ENCODE peak calls at places on chromosomes 2 and 18, in eight cellular contexts. One of them, this sample, is unnamed.
A peak's percentile ranks its signal among the peaks of the same experiment; 100 is the strongest.

GRCh38 chr2:159615187-159615935 is 987 bp downstream of the BAZ2B start:
- DNase-seq in adipocyte: peak; percentile 95
- DNase-seq in colonic mucosa: peak; percentile 91
- DNase-seq in HL-60: peak; percentile 61
- DNase-seq in aorta: peak; percentile 92
- DNase-seq in astrocyte: peak; percentile 88
- DNase-seq in adrenal gland: peak; percentile 92
- DNase-seq in GM12865: peak; percentile 89
- DNase-seq in this sample: peak; percentile 94

GRCh38 chr2:103235283-103235682 is 473.5 kb downstream of the TMEM182 start:
- DNase-seq in GM12865: no peak
- DNase-seq in adrenal gland: no peak
- DNase-seq in colonic mucosa: no peak
- DNase-seq in aorta: no peak
- DNase-seq in HL-60: no peak
- DNase-seq in adipocyte: no peak
- DNase-seq in astrocyte: no peak
- DNase-seq in this sample: no peak

GRCh38 chr2:43541165-43541564 is 54.7 kb downstream of the THADA start:
- DNase-seq in adipocyte: peak; percentile 17
- DNase-seq in adrenal gland: no peak
- DNase-seq in aorta: no peak
- DNase-seq in GM12865: no peak
- DNase-seq in HL-60: peak; percentile 25
- DNase-seq in astrocyte: no peak
- DNase-seq in colonic mucosa: no peak
- DNase-seq in this sample: no peak

GRCh38 chr2:65355190-65355831 is 77.1 kb downstream of the SPRED2 start:
- DNase-seq in astrocyte: peak; percentile 36
- DNase-seq in HL-60: no peak
- DNase-seq in adipocyte: peak; percentile 48
- DNase-seq in colonic mucosa: peak; percentile 34
- DNase-seq in GM12865: no peak
- DNase-seq in aorta: no peak
- DNase-seq in adrenal gland: peak; percentile 1
- DNase-seq in this sample: no peak

GRCh38 chr2:200810252-200810650 is 1.5 kb upstream of the BZW1 start:
- DNase-seq in HL-60: no peak
- DNase-seq in colonic mucosa: peak; percentile 40
- DNase-seq in adipocyte: peak; percentile 68
- DNase-seq in astrocyte: peak; percentile 84
- DNase-seq in aorta: no peak
- DNase-seq in adrenal gland: no peak
- DNase-seq in GM12865: no peak
- DNase-seq in this sample: peak; percentile 48

GRCh38 chr18:30358545-30358944 is 684.0 kb downstream of the DSC3 start:
- DNase-seq in aorta: no peak
- DNase-seq in HL-60: peak; percentile 10
- DNase-seq in colonic mucosa: no peak
- DNase-seq in GM12865: no peak
- DNase-seq in astrocyte: peak; percentile 34
- DNase-seq in adrenal gland: no peak
- DNase-seq in adipocyte: peak; percentile 0
- DNase-seq in this sample: no peak

GRCh38 chr2:129400825-129401224 is 578.6 kb upstream of the RAB6C start:
- DNase-seq in adipocyte: no peak
- DNase-seq in colonic mucosa: no peak
- DNase-seq in adrenal gland: no peak
- DNase-seq in aorta: no peak
- DNase-seq in GM12865: no peak
- DNase-seq in HL-60: no peak
- DNase-seq in astrocyte: no peak
- DNase-seq in this sample: no peak

GRCh38 chr18:41146301-41146700 is 808.7 kb upstream of the PIK3C3 start:
- DNase-seq in colonic mucosa: no peak
- DNase-seq in GM12865: no peak
- DNase-seq in HL-60: no peak
- DNase-seq in aorta: no peak
- DNase-seq in adipocyte: no peak
- DNase-seq in adrenal gland: no peak
- DNase-seq in astrocyte: no peak
- DNase-seq in this sample: no peak

GRCh38 chr18:44725300-44726096 is 44.8 kb downstream of the SETBP1 start:
- DNase-seq in colonic mucosa: no peak
- DNase-seq in astrocyte: peak; percentile 53
- DNase-seq in GM12865: peak; percentile 77
- DNase-seq in aorta: peak; percentile 84
- DNase-seq in HL-60: peak; percentile 17
- DNase-seq in adipocyte: peak; percentile 61
- DNase-seq in adrenal gland: peak; percentile 19
- DNase-seq in this sample: peak; percentile 61

GRCh38 chr18:75238786-75239185 is 28.2 kb downstream of the TSHZ1 start:
- DNase-seq in colonic mucosa: no peak
- DNase-seq in GM12865: no peak
- DNase-seq in astrocyte: no peak
- DNase-seq in adrenal gland: no peak
- DNase-seq in adipocyte: no peak
- DNase-seq in HL-60: no peak
- DNase-seq in aorta: no peak
- DNase-seq in this sample: no peak

DNA sequence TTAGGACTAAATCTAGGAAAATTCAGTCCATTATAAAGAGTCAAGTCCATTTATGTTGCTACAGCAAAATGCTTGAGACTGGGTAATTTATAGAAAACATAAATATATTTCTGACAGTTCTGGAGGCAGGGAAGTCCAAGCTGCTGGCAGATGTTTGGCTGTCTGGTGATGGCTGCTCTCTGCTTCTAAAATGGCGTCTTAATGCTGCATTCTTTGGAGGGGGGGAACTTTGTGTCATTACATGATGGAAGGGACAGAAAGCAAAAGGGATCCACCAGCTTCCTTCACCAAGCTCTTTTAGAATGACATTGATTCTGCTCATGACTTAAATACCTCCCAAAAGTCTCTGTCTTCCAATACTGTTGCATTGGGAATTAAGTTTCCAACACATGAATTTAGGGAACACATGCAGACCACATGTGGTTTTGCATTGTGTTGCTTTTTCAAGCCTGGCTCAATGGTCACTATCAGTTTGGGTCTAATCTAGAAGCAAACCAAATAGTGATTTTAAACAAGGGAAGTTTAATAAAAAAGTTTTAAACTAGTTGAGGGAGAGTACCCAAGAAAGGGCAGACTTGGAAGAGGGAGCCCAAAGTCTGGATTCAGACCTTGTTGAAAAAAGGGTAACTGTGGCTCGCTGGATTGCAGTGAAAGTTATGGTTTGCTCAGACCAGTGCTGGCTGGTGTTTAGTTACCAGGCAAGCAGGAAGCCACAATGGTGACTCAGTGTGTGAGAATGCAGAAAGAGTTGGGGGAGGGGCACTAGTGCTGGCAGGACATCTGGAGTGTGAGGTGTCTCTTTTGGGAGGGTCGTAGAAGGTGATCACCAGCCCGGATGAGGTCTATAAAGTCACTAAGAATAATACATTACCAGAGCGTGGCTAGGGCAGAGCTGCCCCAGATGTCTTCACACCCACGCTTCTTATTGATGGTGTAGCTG is 30.8 kb downstream of the C18orf54 start:
- DNase-seq in aorta: no peak
- DNase-seq in adrenal gland: no peak
- DNase-seq in colonic mucosa: peak; percentile 66
- DNase-seq in astrocyte: peak; percentile 81
- DNase-seq in adipocyte: peak; percentile 56
- DNase-seq in HL-60: peak; percentile 79
- DNase-seq in GM12865: peak; percentile 77
- DNase-seq in this sample: no peak
- H3K4me3 ChIP-seq in aorta: no peak overlapping the region
- H3K4me3 ChIP-seq in adrenal gland: no peak overlapping the region
- H3K4me3 ChIP-seq in colonic mucosa: no peak overlapping the region
- H3K4me3 ChIP-seq in astrocyte: peak overlapping the region; percentile 16
- H3K4me3 ChIP-seq in adipocyte: peak overlapping the region; percentile 14
- H3K4me3 ChIP-seq in HL-60: no peak overlapping the region
- H3K4me3 ChIP-seq in GM12865: no peak overlapping the region
- H3K4me3 ChIP-seq in this sample: no peak overlapping the region

GRCh38 chr2:219175486-219175885 is 1.2 kb downstream of the CNPPD1 start:
- DNase-seq in adipocyte: no peak
- DNase-seq in GM12865: no peak
- DNase-seq in adrenal gland: no peak
- DNase-seq in HL-60: no peak
- DNase-seq in colonic mucosa: no peak
- DNase-seq in astrocyte: no peak
- DNase-seq in aorta: no peak
- DNase-seq in this sample: no peak
- H3K4me3 ChIP-seq in adipocyte: peak overlapping the region; percentile 83
- H3K4me3 ChIP-seq in GM12865: peak overlapping the region; percentile 88
- H3K4me3 ChIP-seq in adrenal gland: no peak overlapping the region
- H3K4me3 ChIP-seq in HL-60: no peak overlapping the region
- H3K4me3 ChIP-seq in colonic mucosa: peak overlapping the region; percentile 76
- H3K4me3 ChIP-seq in astrocyte: peak overlapping the region; percentile 71
- H3K4me3 ChIP-seq in aorta: no peak overlapping the region
- H3K4me3 ChIP-seq in this sample: peak overlapping the region; percentile 99

GRCh38 chr2:130848518-130849210 is 11.9 kb downstream of the ARHGEF4 start:
- DNase-seq in adipocyte: no peak
- DNase-seq in colonic mucosa: no peak
- DNase-seq in GM12865: no peak
- DNase-seq in aorta: no peak
- DNase-seq in HL-60: no peak
- DNase-seq in astrocyte: no peak
- DNase-seq in adrenal gland: no peak
- DNase-seq in this sample: no peak

GRCh38 chr2:130850788-130851623 is 14.3 kb downstream of the ARHGEF4 start:
- DNase-seq in colonic mucosa: no peak
- DNase-seq in aorta: peak; percentile 70
- DNase-seq in adipocyte: no peak
- DNase-seq in astrocyte: no peak
- DNase-seq in HL-60: no peak
- DNase-seq in GM12865: no peak
- DNase-seq in adrenal gland: no peak
- DNase-seq in this sample: no peak

GRCh38 chr2:130847776-130848517 is 11.2 kb downstream of the ARHGEF4 start:
- DNase-seq in adrenal gland: no peak
- DNase-seq in HL-60: no peak
- DNase-seq in adipocyte: no peak
- DNase-seq in GM12865: no peak
- DNase-seq in aorta: no peak
- DNase-seq in astrocyte: no peak
- DNase-seq in colonic mucosa: no peak
- DNase-seq in this sample: no peak

GRCh38 chr2:130851624-130852382 is 15.1 kb downstream of the ARHGEF4 start:
- DNase-seq in adrenal gland: no peak
- DNase-seq in aorta: peak; percentile 59
- DNase-seq in astrocyte: no peak
- DNase-seq in adipocyte: no peak
- DNase-seq in GM12865: no peak
- DNase-seq in HL-60: no peak
- DNase-seq in colonic mucosa: no peak
- DNase-seq in this sample: no peak

DNA sequence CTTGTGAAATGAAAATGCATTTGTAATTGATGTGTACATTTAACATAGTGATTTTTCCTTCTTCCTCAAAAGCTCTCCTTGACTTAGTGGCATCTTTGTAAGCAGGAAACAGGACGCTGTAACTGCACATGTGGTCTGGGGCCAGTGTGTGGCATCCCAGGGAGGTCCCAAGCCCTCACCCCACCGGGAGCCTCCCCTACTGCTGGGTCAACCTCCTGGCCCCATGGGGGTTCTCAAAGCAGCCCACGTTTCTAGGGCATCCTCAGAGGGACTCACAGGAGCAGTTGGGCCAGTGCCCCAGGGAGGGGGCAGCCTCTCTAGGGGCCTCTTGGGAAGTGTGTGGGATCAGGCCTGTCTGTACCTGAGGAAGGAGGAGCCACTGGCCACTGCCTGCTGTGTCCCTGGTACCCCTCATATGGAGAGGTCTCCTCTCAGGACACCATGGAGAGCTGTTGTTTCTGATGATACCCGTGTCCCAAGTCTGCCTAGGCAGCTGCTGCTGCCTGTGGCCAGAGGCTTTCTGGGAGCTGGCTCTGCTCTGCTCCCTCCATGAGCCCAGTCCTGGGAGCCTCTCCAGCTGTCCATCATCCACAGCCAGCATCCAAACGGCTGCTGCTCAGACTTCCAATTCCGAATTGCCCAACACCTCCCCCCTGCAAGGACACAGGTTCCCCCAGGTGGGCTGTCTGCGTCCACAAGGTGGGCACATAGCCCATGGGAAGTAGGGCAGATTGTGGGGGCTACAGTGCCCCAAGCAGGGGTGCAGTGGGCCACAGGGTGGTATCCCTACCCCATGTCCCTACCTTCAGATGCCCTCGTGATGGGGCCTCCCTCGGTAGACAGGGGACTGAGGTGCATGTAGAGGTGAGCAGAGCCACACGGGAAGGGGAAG is 13.4 kb downstream of the ARHGEF4 start:
- DNase-seq in colonic mucosa: no peak
- DNase-seq in HL-60: no peak
- DNase-seq in adipocyte: no peak
- DNase-seq in GM12865: no peak
- DNase-seq in adrenal gland: no peak
- DNase-seq in astrocyte: no peak
- DNase-seq in aorta: peak; percentile 47
- DNase-seq in this sample: no peak
- H3K4me3 ChIP-seq in colonic mucosa: no peak overlapping the region
- H3K4me3 ChIP-seq in HL-60: no peak overlapping the region
- H3K4me3 ChIP-seq in adipocyte: no peak overlapping the region
- H3K4me3 ChIP-seq in GM12865: no peak overlapping the region
- H3K4me3 ChIP-seq in adrenal gland: no peak overlapping the region
- H3K4me3 ChIP-seq in astrocyte: no peak overlapping the region
- H3K4me3 ChIP-seq in aorta: no peak overlapping the region
- H3K4me3 ChIP-seq in this sample: no peak overlapping the region

GRCh38 chr2:219418155-219418569 is at the start of gene DES:
- DNase-seq in GM12865: no peak
- DNase-seq in HL-60: no peak
- DNase-seq in astrocyte: no peak
- DNase-seq in colonic mucosa: no peak
- DNase-seq in adrenal gland: no peak
- DNase-seq in adipocyte: no peak
- DNase-seq in aorta: peak; percentile 79
- DNase-seq in this sample: peak; percentile 81
- H3K4me3 ChIP-seq in GM12865: no peak within 1 kb of the TSS
- H3K4me3 ChIP-seq in HL-60: no peak within 1 kb of the TSS
- H3K4me3 ChIP-seq in astrocyte: no peak within 1 kb of the TSS
- H3K4me3 ChIP-seq in colonic mucosa: peak within 1 kb of the TSS; percentile 24
- H3K4me3 ChIP-seq in adrenal gland: no peak within 1 kb of the TSS
- H3K4me3 ChIP-seq in adipocyte: no peak within 1 kb of the TSS
- H3K4me3 ChIP-seq in aorta: no peak within 1 kb of the TSS
- H3K4me3 ChIP-seq in this sample: peak within 1 kb of the TSS; percentile 70

DNA sequence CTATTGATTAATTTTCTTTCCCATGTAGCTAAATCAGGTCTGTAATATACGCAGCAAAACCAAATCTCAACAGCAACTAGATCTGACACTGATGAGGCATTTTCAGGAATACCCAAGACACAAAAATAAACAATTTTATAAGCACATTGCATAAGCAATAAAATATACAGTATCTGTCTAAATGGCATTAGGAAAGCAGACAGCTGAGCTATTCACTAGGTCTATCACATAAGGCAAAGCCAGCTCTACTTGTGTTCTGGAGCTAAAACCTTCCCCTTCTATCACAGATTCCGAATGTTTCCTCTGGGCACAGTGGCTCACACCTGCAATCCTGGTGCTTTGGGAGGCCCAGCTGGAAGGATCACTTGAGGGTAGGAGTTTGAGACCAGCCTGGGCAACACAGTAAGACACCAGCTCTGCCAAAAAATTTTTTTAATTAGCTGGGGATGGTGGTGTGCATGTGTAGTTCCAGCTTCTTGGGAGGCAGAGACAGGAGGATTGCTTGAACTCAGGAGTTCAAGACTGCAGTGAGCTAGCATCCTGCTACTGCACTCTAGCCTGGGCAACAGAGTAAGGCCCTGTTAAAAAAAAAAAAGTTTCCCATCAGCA is 21.1 kb downstream of the PTPN2 start:
- DNase-seq in GM12865: no peak
- DNase-seq in adrenal gland: no peak
- DNase-seq in HL-60: no peak
- DNase-seq in aorta: no peak
- DNase-seq in astrocyte: no peak
- DNase-seq in adipocyte: no peak
- DNase-seq in colonic mucosa: no peak
- DNase-seq in this sample: no peak
- H3K4me3 ChIP-seq in GM12865: no peak overlapping the region
- H3K4me3 ChIP-seq in adrenal gland: no peak overlapping the region
- H3K4me3 ChIP-seq in HL-60: no peak overlapping the region
- H3K4me3 ChIP-seq in aorta: no peak overlapping the region
- H3K4me3 ChIP-seq in astrocyte: no peak overlapping the region
- H3K4me3 ChIP-seq in adipocyte: no peak overlapping the region
- H3K4me3 ChIP-seq in colonic mucosa: no peak overlapping the region
- H3K4me3 ChIP-seq in this sample: no peak overlapping the region

This sample was measured in heart left ventricle.